ENCODE peak calls at places on chromosome 2, in nine cellular contexts. L is GM19239; M is left lung; P is central memory CD4-positive, alpha-beta T cell; E is effector memory CD4-positive, alpha-beta T cell; N is fibroblast of villous mesenchyme; J is PC-3; C is right cardiac atrium; H is NCI-H1694 treated with DMSO at 0.1 percent for 48 hours. D is an unnamed sample.

GRCh38 chr2:204012081-204012653 is 75.6 kb downstream of the ICOS start:
- DNase-seq in L (no peak), M (no peak), P (no peak), E (no peak), N (no peak), J (peak), C (no peak), H (no peak), D (no peak)

GRCh38 chr2:15298769-15299168 is 262.4 kb downstream of the NBAS start:
- DNase-seq in L (no peak), M (no peak), P (no peak), E (no peak), N (peak), J (no peak), C (no peak), H (no peak), D (no peak)

GRCh38 chr2:241771286-241772062 is 5.1 kb upstream of the GAL3ST2 start:
- DNase-seq in L (peak), M (no peak), P (no peak), E (no peak), N (peak), J (no peak), C (peak), H (no peak), D (no peak)

GRCh38 chr2:63667132-63667531 is 78.4 kb downstream of the MDH1 start:
- DNase-seq in L (no peak), M (no peak), P (no peak), E (no peak), N (peak), J (peak), C (no peak), H (no peak), D (no peak)

GRCh38 chr2:30239308-30240161 is 8.2 kb downstream of the LBH start:
- DNase-seq in L (no peak), M (peak), P (peak), E (peak), N (peak), J (peak), C (peak), H (peak), D (peak)

GRCh38 chr2:85822766-85823165 is 66.0 kb downstream of the ST3GAL5 start:
- DNase-seq in L (no peak), M (no peak), P (no peak), E (no peak), N (no peak), J (no peak), C (no peak), H (no peak), D (no peak)

GRCh38 chr2:235575904-235576303 is 82.1 kb downstream of the AGAP1 start:
- DNase-seq in L (no peak), M (no peak), P (no peak), E (no peak), N (no peak), J (no peak), C (no peak), H (no peak), D (no peak)

GRCh38 chr2:17780546-17780945 is 26.6 kb downstream of the GEN1 start:
- DNase-seq in L (no peak), M (no peak), P (no peak), E (no peak), N (no peak), J (no peak), C (no peak), H (no peak), D (no peak)

GRCh38 chr2:8594731-8595427 is 87.0 kb upstream of the ID2 start:
- DNase-seq in L (no peak), M (no peak), P (no peak), E (no peak), N (no peak), J (no peak), C (peak), H (no peak), D (no peak)

GRCh38 chr2:65746919-65747678 is 314.7 kb upstream of the SPRED2 start:
- DNase-seq in L (no peak), M (no peak), P (no peak), E (no peak), N (peak), J (no peak), C (peak), H (no peak), D (no peak)

GRCh38 chr2:179985163-179985820 is 21.8 kb downstream of the CWC22 start:
- DNase-seq in L (no peak), M (no peak), P (no peak), E (no peak), N (no peak), J (no peak), C (no peak), H (no peak), D (no peak)

GRCh38 chr2:238130111-238130695 is 8.3 kb upstream of the KLHL30 start:
- DNase-seq in L (no peak), M (no peak), P (no peak), E (no peak), N (no peak), J (no peak), C (peak), H (no peak), D (no peak)

GRCh38 chr2:146890491-146890890 is 954.3 kb upstream of the ACVR2A start:
- DNase-seq in L (no peak), M (no peak), P (no peak), E (no peak), N (no peak), J (no peak), C (no peak), H (no peak), D (no peak)

D was measured in endothelial cell.